ENCODE peak calls at places on chromosomes 2 and 18, in nine cellular contexts. F is stimulated activated CD8-positive, alpha-beta memory T cell treated with anti-CD3 and anti-CD28 coated beads, Interleukin-12 subunit alpha, Interleukin-12 subunit beta, amount 100 ng/mL, for 1 hour; L is coronary artery; V is effector CD4-positive, alpha-beta T cell; N is CD8-positive, alpha-beta T cell; O is type B pancreatic cell; D is H9; C is endothelial cell; I is KBM-7. Q is an unnamed sample.

GRCh38 chr2:145800201-145801091 is 1280.5 kb upstream of the ZEB2 start:
- DNase-seq in I (no peak), N (no peak), O (no peak), D (no peak), F (no peak), V (no peak), L (no peak), C (no peak), Q (no peak)

GRCh38 chr2:218221015-218221414 is 4.0 kb downstream of the ARPC2 start:
- DNase-seq in F (no peak), V (no peak), O (no peak), I (no peak), N (peak), L (no peak), C (no peak), D (no peak), Q (no peak)

GRCh38 chr2:132936261-132936660 is 266.3 kb upstream of the LYPD1 start:
- DNase-seq in L (no peak), V (no peak), F (no peak), D (no peak), O (no peak), N (no peak), C (no peak), I (no peak), Q (no peak)

GRCh38 chr18:49052891-49053644 is 102.3 kb upstream of the SMAD7 start:
- DNase-seq in I (peak), L (no peak), O (no peak), V (no peak), D (no peak), F (peak), C (no peak), N (peak), Q (no peak)

GRCh38 chr2:54640834-54641540 is 82.5 kb upstream of the EML6 start:
- DNase-seq in V (no peak), F (no peak), O (no peak), C (no peak), N (no peak), I (no peak), D (no peak), L (no peak), Q (no peak)

GRCh38 chr2:77228379-77228778 is 293.8 kb downstream of the LRRTM4 start:
- DNase-seq in F (no peak), C (no peak), D (no peak), I (no peak), O (no peak), V (no peak), L (no peak), N (no peak), Q (no peak)

GRCh38 chr2:128278979-128279378 is 39.7 kb downstream of the HS6ST1 start:
- DNase-seq in I (no peak), D (peak), O (no peak), C (no peak), V (no peak), F (no peak), L (no peak), N (no peak), Q (no peak)

GRCh38 chr2:150610670-150611279 is 123.3 kb upstream of the RND3 start:
- DNase-seq in C (peak), I (peak), D (peak), F (no peak), N (no peak), L (no peak), O (no peak), V (no peak), Q (no peak)

GRCh38 chr2:70381821-70382220 is 80.0 kb upstream of the FAM136A start:
- DNase-seq in O (no peak), L (no peak), C (no peak), N (no peak), V (no peak), F (no peak), I (no peak), D (no peak), Q (no peak)

GRCh38 chr2:148021059-148021985 is at the start of gene MBD5:
- DNase-seq in V (peak), F (peak), C (peak), D (peak), O (peak), I (no peak), N (peak), L (peak), Q (no peak)

GRCh38 chr2:3130889-3131635 is 246.6 kb downstream of the EIPR1 start:
- DNase-seq in I (peak), L (no peak), C (no peak), F (no peak), O (peak), V (no peak), D (no peak), N (no peak), Q (no peak)

GRCh38 chr18:45916302-45916701 is 50.8 kb downstream of the EPG5 start:
- DNase-seq in I (no peak), L (no peak), D (no peak), C (no peak), O (no peak), F (no peak), V (no peak), N (no peak), Q (no peak)

GRCh38 chr2:152379089-152379488 is 44.1 kb downstream of the FMNL2 start:
- DNase-seq in C (no peak), I (no peak), O (no peak), L (no peak), V (no peak), D (no peak), F (no peak), N (no peak), Q (no peak)

GRCh38 chr2:160417745-160418397 is 75.7 kb downstream of the RBMS1 start:
- DNase-seq in D (no peak), N (no peak), L (no peak), I (peak), V (no peak), F (no peak), C (no peak), O (no peak), Q (no peak)

GRCh38 chr2:152407204-152407721 is 72.3 kb downstream of the FMNL2 start:
- DNase-seq in F (no peak), D (peak), V (no peak), I (no peak), N (no peak), L (no peak), C (peak), O (no peak), Q (no peak)

GRCh38 chr2:3405876-3406275 is 26.4 kb downstream of the TRAPPC12 start:
- DNase-seq in L (no peak), V (no peak), N (no peak), C (no peak), I (no peak), F (no peak), O (no peak), D (no peak), Q (no peak)

GRCh38 chr2:219029829-219030165 is 11.5 kb downstream of the CFAP65 start:
- DNase-seq in L (no peak), D (peak), V (peak), N (peak), C (peak), O (peak), I (peak), F (peak), Q (peak)

GRCh38 chr2:120503793-120504571 is 158.0 kb downstream of the INHBB start:
- DNase-seq in D (no peak), L (no peak), N (no peak), O (no peak), C (no peak), F (no peak), I (no peak), V (no peak), Q (no peak)

GRCh38 chr2:224948859-224949258 is 93.4 kb downstream of the DOCK10 start:
- DNase-seq in O (no peak), D (no peak), N (no peak), I (peak), L (no peak), C (no peak), F (no peak), V (no peak), Q (no peak)

GRCh38 chr2:100902833-100903405 is 83.0 kb downstream of the NPAS2 start:
- DNase-seq in V (no peak), O (no peak), I (no peak), F (no peak), L (no peak), N (no peak), D (no peak), C (no peak), Q (peak)

GRCh38 chr2:47237375-47238357 is 82.6 kb upstream of the STPG4 start:
- DNase-seq in L (peak), O (no peak), N (no peak), C (no peak), V (no peak), I (no peak), F (no peak), D (no peak), Q (peak)

GRCh38 chr2:152542995-152543481 is 174.2 kb downstream of the PRPF40A start:
- DNase-seq in O (no peak), F (no peak), C (peak), I (no peak), L (no peak), N (no peak), D (no peak), V (no peak), Q (no peak)

GRCh38 chr2:85089464-85090072 is 43.6 kb upstream of the TCF7L1 start:
- DNase-seq in O (no peak), V (no peak), L (no peak), N (no peak), I (no peak), D (peak), C (no peak), F (no peak), Q (no peak)

GRCh38 chr18:6341709-6342108 is 73.0 kb downstream of the L3MBTL4 start:
- DNase-seq in O (no peak), N (no peak), D (no peak), V (no peak), F (no peak), L (no peak), C (no peak), I (no peak), Q (no peak)

GRCh38 chr2:159801925-159802324 is 3.9 kb upstream of the CD302 start:
- DNase-seq in V (no peak), C (no peak), I (peak), N (no peak), O (no peak), D (no peak), L (no peak), F (no peak), Q (no peak)

GRCh38 chr18:3397031-3397750 is 52.8 kb upstream of the TGIF1 start:
- DNase-seq in D (no peak), I (no peak), L (no peak), N (no peak), O (no peak), C (no peak), V (no peak), F (no peak), Q (no peak)

GRCh38 chr2:240461471-240462072 is 26.1 kb downstream of the GPC1 start:
- DNase-seq in C (no peak), F (no peak), V (peak), N (no peak), I (no peak), D (no peak), O (no peak), L (peak), Q (no peak)

GRCh38 chr2:226794077-226794670 is 5.4 kb downstream of the IRS1 start:
- DNase-seq in F (no peak), D (no peak), O (no peak), C (no peak), V (no peak), I (no peak), L (no peak), N (no peak), Q (no peak)